ENCODE peak calls at places on chromosomes 7 and 10, in eight cellular contexts. A is heart right ventricle; O is transverse colon; T is upper lobe of left lung; C is C1 segment of cervical spinal cord; J is HepG2; M is activated CD8-positive, alpha-beta T cell treated with anti-CD3 and anti-CD28 coated beads for 36 hours; D is heart left ventricle. X is an unnamed sample.

GRCh38 chr7:41979834-41980307 is 257.1 kb downstream of the GLI3 start:
- DNase-seq in A (no peak), O (no peak), T (no peak), C (no peak), J (peak), M (peak), D (no peak), X (peak)

GRCh38 chr10:89469517-89469916 is 55.1 kb downstream of the IFIT5 start:
- DNase-seq in A (no peak), O (no peak), T (no peak), C (no peak), J (no peak), M (no peak), D (no peak), X (no peak)

GRCh38 chr7:116315293-116315692 is 105.0 kb downstream of the TES start:
- DNase-seq in A (no peak), O (no peak), T (no peak), C (no peak), J (no peak), M (no peak), D (no peak), X (no peak)

GRCh38 chr10:31071232-31071999 is 39.8 kb upstream of the ZNF438 start:
- DNase-seq in A (no peak), O (no peak), T (no peak), C (no peak), J (no peak), M (no peak), D (no peak), X (no peak)

GRCh38 chr10:34918060-34918840 is 103.2 kb upstream of the PARD3 start:
- DNase-seq in A (no peak), O (no peak), T (no peak), C (no peak), J (no peak), M (no peak), D (no peak), X (no peak)

GRCh38 chr10:113712024-113712423 is 32.3 kb downstream of the CASP7 start:
- DNase-seq in A (no peak), O (no peak), T (no peak), C (no peak), J (no peak), M (no peak), D (no peak), X (no peak)

GRCh38 chr7:123494193-123494796 is 40.1 kb downstream of the IQUB start:
- DNase-seq in A (no peak), O (peak), T (no peak), C (no peak), J (peak), M (peak), D (no peak), X (peak)

GRCh38 chr7:26202019-26202985 is 757 bp downstream of the CBX3 start:
- DNase-seq in A (peak), O (peak), T (peak), C (peak), J (no peak), M (peak), D (peak), X (peak)

GRCh38 chr10:69908071-69908470 is 106.4 kb downstream of the COL13A1 start:
- DNase-seq in A (no peak), O (no peak), T (no peak), C (no peak), J (no peak), M (no peak), D (no peak), X (no peak)

GRCh38 chr7:2195403-2196246 is 37.1 kb downstream of the MAD1L1 start:
- DNase-seq in A (peak), O (no peak), T (no peak), C (peak), J (no peak), M (no peak), D (peak), X (no peak)

GRCh38 chr7:111765936-111766643 is 203.8 kb upstream of the IMMP2L start:
- DNase-seq in A (no peak), O (no peak), T (no peak), C (no peak), J (no peak), M (no peak), D (no peak), X (no peak)

GRCh38 chr10:79050896-79051555 is 17.7 kb upstream of the ZMIZ1 start:
- DNase-seq in A (no peak), O (no peak), T (peak), C (no peak), J (no peak), M (peak), D (no peak), X (no peak)

GRCh38 chr7:127154101-127154500 is 98.6 kb downstream of the GRM8 start:
- DNase-seq in A (no peak), O (no peak), T (no peak), C (no peak), J (no peak), M (no peak), D (no peak), X (no peak)

GRCh38 chr10:89685932-89686331 is 15.5 kb upstream of the KIF20B start:
- DNase-seq in A (no peak), O (no peak), T (no peak), C (no peak), J (no peak), M (no peak), D (no peak), X (no peak)

GRCh38 chr10:76302936-76303656 is 871.7 kb downstream of the LRMDA start:
- DNase-seq in A (no peak), O (no peak), T (no peak), C (no peak), J (peak), M (no peak), D (no peak), X (no peak)

GRCh38 chr10:11689945-11690736 is 52.0 kb upstream of the ECHDC3 start:
- DNase-seq in A (no peak), O (no peak), T (no peak), C (no peak), J (no peak), M (no peak), D (no peak), X (no peak)

GRCh38 chr7:6705959-6706665 is 635 bp downstream of the ZNF12 start:
- DNase-seq in A (peak), O (peak), T (peak), C (no peak), J (peak), M (peak), D (peak), X (peak)

GRCh38 chr7:48299580-48300169 is 128.4 kb downstream of the ABCA13 start:
- DNase-seq in A (no peak), O (peak), T (peak), C (peak), J (peak), M (peak), D (peak), X (peak)

GRCh38 chr7:5282464-5283316 is at the start of gene SLC29A4:
- DNase-seq in A (peak), O (peak), T (peak), C (no peak), J (no peak), M (peak), D (peak), X (peak)

GRCh38 chr7:74183653-74184450 is 9.7 kb downstream of the EIF4H start:
- DNase-seq in A (no peak), O (no peak), T (no peak), C (no peak), J (peak), M (peak), D (no peak), X (peak)

GRCh38 chr10:119222531-119222930 is 15.2 kb downstream of the GRK5 start:
- DNase-seq in A (no peak), O (no peak), T (no peak), C (no peak), J (peak), M (no peak), D (no peak), X (no peak)

GRCh38 chr10:804191-804781 is 114.8 kb upstream of the DIP2C start:
- DNase-seq in A (no peak), O (no peak), T (peak), C (no peak), J (no peak), M (no peak), D (no peak), X (no peak)

GRCh38 chr7:1175967-1176851 is 16.2 kb upstream of the ZFAND2A start:
- DNase-seq in A (peak), O (peak), T (peak), C (peak), J (peak), M (peak), D (peak), X (peak)

GRCh38 chr7:74525140-74525539 is 71.4 kb downstream of the GTF2IRD1 start:
- DNase-seq in A (no peak), O (no peak), T (no peak), C (no peak), J (no peak), M (peak), D (no peak), X (no peak)

GRCh38 chr10:128642502-128642901 is 516.3 kb upstream of the MKI67 start:
- DNase-seq in A (no peak), O (no peak), T (no peak), C (no peak), J (no peak), M (no peak), D (no peak), X (no peak)

GRCh38 chr10:27912241-27912640 is 86.6 kb downstream of the ODAD2 start:
- DNase-seq in A (no peak), O (no peak), T (no peak), C (no peak), J (no peak), M (no peak), D (no peak), X (no peak)

GRCh38 chr7:108073305-108074070 is 56.7 kb downstream of the LAMB4 start:
- DNase-seq in A (no peak), O (no peak), T (no peak), C (no peak), J (no peak), M (no peak), D (no peak), X (no peak)

GRCh38 chr7:157570531-157571200 is 233.9 kb downstream of the DNAJB6 start:
- DNase-seq in A (no peak), O (no peak), T (no peak), C (no peak), J (no peak), M (peak), D (no peak), X (no peak)

GRCh38 chr7:86747698-86748097 is 104.0 kb downstream of the GRM3 start:
- DNase-seq in A (no peak), O (no peak), T (no peak), C (no peak), J (no peak), M (no peak), D (no peak), X (no peak)

GRCh38 chr10:72335394-72336258 is 19.1 kb downstream of the DNAJB12 start:
- DNase-seq in A (peak), O (peak), T (peak), C (no peak), J (no peak), M (peak), D (peak), X (peak)

GRCh38 chr10:81995254-81995653 is 120.3 kb downstream of the NRG3 start:
- DNase-seq in A (no peak), O (no peak), T (no peak), C (no peak), J (no peak), M (no peak), D (no peak), X (no peak)

GRCh38 chr7:102063736-102064135 is 222.9 kb upstream of the SH2B2 start:
- DNase-seq in A (no peak), O (peak), T (peak), C (no peak), J (no peak), M (no peak), D (no peak), X (no peak)

GRCh38 chr10:95542761-95543160 is 18.4 kb downstream of the SORBS1 start:
- DNase-seq in A (no peak), O (no peak), T (no peak), C (no peak), J (no peak), M (no peak), D (no peak), X (no peak)

GRCh38 chr7:96401200-96401599 is 79.3 kb upstream of the SLC25A13 start:
- DNase-seq in A (no peak), O (no peak), T (no peak), C (no peak), J (peak), M (no peak), D (no peak), X (no peak)

GRCh38 chr10:60003709-60004191 is 97.4 kb upstream of the CCDC6 start:
- DNase-seq in A (no peak), O (no peak), T (no peak), C (no peak), J (no peak), M (no peak), D (no peak), X (no peak)

GRCh38 chr7:82274681-82275080 is 168.9 kb downstream of the CACNA2D1 start:
- DNase-seq in A (no peak), O (no peak), T (no peak), C (no peak), J (no peak), M (no peak), D (no peak), X (no peak)